ENCODE peak calls at places on chromosomes 16 and 17, in eight cellular contexts. One of them, this sample, is unnamed.
A peak's percentile ranks its signal among the peaks of the same experiment; 100 is the strongest.

GRCh38 chr17:34487616-34488015 is 91.8 kb upstream of the TMEM132E start:
- DNase-seq in H9: peak; percentile 64
- DNase-seq in endothelial cell: no peak
- DNase-seq in stomach: no peak
- DNase-seq in AG04450: no peak
- DNase-seq in MCF 10A: no peak
- DNase-seq in dorsolateral prefrontal cortex: no peak
- DNase-seq in ascending aorta: no peak
- DNase-seq in this sample: no peak

GRCh38 chr16:53714080-53715050 is 10.4 kb downstream of the FTO start:
- DNase-seq in dorsolateral prefrontal cortex: no peak
- DNase-seq in MCF 10A: no peak
- DNase-seq in AG04450: no peak
- DNase-seq in ascending aorta: no peak
- DNase-seq in H9: no peak
- DNase-seq in stomach: no peak
- DNase-seq in endothelial cell: no peak
- DNase-seq in this sample: no peak

GRCh38 chr17:30336369-30337171 is 2.7 kb upstream of the TMIGD1 start:
- DNase-seq in ascending aorta: no peak
- DNase-seq in H9: peak; percentile 80
- DNase-seq in AG04450: no peak
- DNase-seq in MCF 10A: peak; percentile 78
- DNase-seq in stomach: peak; percentile 50
- DNase-seq in dorsolateral prefrontal cortex: no peak
- DNase-seq in endothelial cell: peak; percentile 20
- DNase-seq in this sample: peak; percentile 21

GRCh38 chr16:30741461-30741914 is 6.7 kb upstream of the PHKG2 start:
- DNase-seq in dorsolateral prefrontal cortex: no peak
- DNase-seq in AG04450: peak; percentile 70
- DNase-seq in stomach: peak; percentile 72
- DNase-seq in H9: peak; percentile 63
- DNase-seq in MCF 10A: peak; percentile 98
- DNase-seq in ascending aorta: no peak
- DNase-seq in endothelial cell: no peak
- DNase-seq in this sample: no peak

GRCh38 chr16:81873843-81874752 is 95.0 kb downstream of the PLCG2 start:
- DNase-seq in dorsolateral prefrontal cortex: no peak
- DNase-seq in MCF 10A: peak; percentile 58
- DNase-seq in endothelial cell: peak; percentile 70
- DNase-seq in ascending aorta: no peak
- DNase-seq in AG04450: no peak
- DNase-seq in H9: peak; percentile 53
- DNase-seq in stomach: peak; percentile 67
- DNase-seq in this sample: peak; percentile 69

GRCh38 chr17:48814504-48814903 is 2.5 kb downstream of the TTLL6 start:
- DNase-seq in stomach: peak; percentile 61
- DNase-seq in ascending aorta: no peak
- DNase-seq in dorsolateral prefrontal cortex: no peak
- DNase-seq in AG04450: no peak
- DNase-seq in MCF 10A: peak; percentile 74
- DNase-seq in endothelial cell: peak; percentile 74
- DNase-seq in H9: peak; percentile 81
- DNase-seq in this sample: peak; percentile 40

GRCh38 chr16:57187508-57187854 is 1.4 kb downstream of the RSPRY1 start:
- DNase-seq in endothelial cell: no peak
- DNase-seq in ascending aorta: no peak
- DNase-seq in H9: no peak
- DNase-seq in stomach: no peak
- DNase-seq in AG04450: no peak
- DNase-seq in MCF 10A: peak; percentile 24
- DNase-seq in dorsolateral prefrontal cortex: no peak
- DNase-seq in this sample: no peak

GRCh38 chr16:19655242-19655777 is 62.7 kb downstream of the KNOP1 start:
- DNase-seq in endothelial cell: no peak
- DNase-seq in stomach: no peak
- DNase-seq in AG04450: no peak
- DNase-seq in MCF 10A: no peak
- DNase-seq in H9: no peak
- DNase-seq in ascending aorta: no peak
- DNase-seq in dorsolateral prefrontal cortex: no peak
- DNase-seq in this sample: no peak

GRCh38 chr16:6125483-6126259 is 1028.1 kb upstream of the EEF2KMT start:
- DNase-seq in AG04450: no peak
- DNase-seq in stomach: no peak
- DNase-seq in dorsolateral prefrontal cortex: no peak
- DNase-seq in endothelial cell: no peak
- DNase-seq in H9: no peak
- DNase-seq in ascending aorta: no peak
- DNase-seq in MCF 10A: no peak
- DNase-seq in this sample: no peak

GRCh38 chr17:14211246-14211645 is 25.4 kb downstream of the CDRT15 start:
- DNase-seq in endothelial cell: no peak
- DNase-seq in MCF 10A: no peak
- DNase-seq in stomach: no peak
- DNase-seq in ascending aorta: no peak
- DNase-seq in AG04450: no peak
- DNase-seq in H9: peak; percentile 26
- DNase-seq in dorsolateral prefrontal cortex: no peak
- DNase-seq in this sample: no peak

GRCh38 chr17:14214271-14214670 is 22.4 kb downstream of the CDRT15 start:
- DNase-seq in H9: no peak
- DNase-seq in stomach: no peak
- DNase-seq in AG04450: no peak
- DNase-seq in MCF 10A: no peak
- DNase-seq in dorsolateral prefrontal cortex: no peak
- DNase-seq in ascending aorta: no peak
- DNase-seq in endothelial cell: no peak
- DNase-seq in this sample: no peak

GRCh38 chr17:14212401-14212800 is 24.3 kb downstream of the CDRT15 start:
- DNase-seq in stomach: no peak
- DNase-seq in endothelial cell: no peak
- DNase-seq in AG04450: no peak
- DNase-seq in ascending aorta: no peak
- DNase-seq in MCF 10A: no peak
- DNase-seq in H9: peak; percentile 23
- DNase-seq in dorsolateral prefrontal cortex: no peak
- DNase-seq in this sample: no peak

GRCh38 chr17:14209215-14209614 is 27.4 kb downstream of the CDRT15 start:
- DNase-seq in endothelial cell: no peak
- DNase-seq in H9: no peak
- DNase-seq in dorsolateral prefrontal cortex: no peak
- DNase-seq in ascending aorta: no peak
- DNase-seq in MCF 10A: no peak
- DNase-seq in AG04450: no peak
- DNase-seq in stomach: no peak
- DNase-seq in this sample: no peak

GRCh38 chr17:14211778-14212177 is 24.9 kb downstream of the CDRT15 start:
- DNase-seq in MCF 10A: no peak
- DNase-seq in endothelial cell: no peak
- DNase-seq in AG04450: no peak
- DNase-seq in H9: peak; percentile 46
- DNase-seq in dorsolateral prefrontal cortex: no peak
- DNase-seq in stomach: peak; percentile 57
- DNase-seq in ascending aorta: no peak
- DNase-seq in this sample: peak; percentile 55
- TF ChIP-seq CTCF in MCF 10A: peak; percentile 22
- TF ChIP-seq CTCF in endothelial cell: no peak
- TF ChIP-seq CTCF in AG04450: peak; percentile 32
- TF ChIP-seq CTCF in H9: peak; percentile 55
- TF ChIP-seq CTCF in dorsolateral prefrontal cortex: no peak
- TF ChIP-seq CTCF in stomach: peak; percentile 58
- TF ChIP-seq CTCF in ascending aorta: peak; percentile 7
- TF ChIP-seq CTCF in this sample: peak; percentile 67

DNA sequence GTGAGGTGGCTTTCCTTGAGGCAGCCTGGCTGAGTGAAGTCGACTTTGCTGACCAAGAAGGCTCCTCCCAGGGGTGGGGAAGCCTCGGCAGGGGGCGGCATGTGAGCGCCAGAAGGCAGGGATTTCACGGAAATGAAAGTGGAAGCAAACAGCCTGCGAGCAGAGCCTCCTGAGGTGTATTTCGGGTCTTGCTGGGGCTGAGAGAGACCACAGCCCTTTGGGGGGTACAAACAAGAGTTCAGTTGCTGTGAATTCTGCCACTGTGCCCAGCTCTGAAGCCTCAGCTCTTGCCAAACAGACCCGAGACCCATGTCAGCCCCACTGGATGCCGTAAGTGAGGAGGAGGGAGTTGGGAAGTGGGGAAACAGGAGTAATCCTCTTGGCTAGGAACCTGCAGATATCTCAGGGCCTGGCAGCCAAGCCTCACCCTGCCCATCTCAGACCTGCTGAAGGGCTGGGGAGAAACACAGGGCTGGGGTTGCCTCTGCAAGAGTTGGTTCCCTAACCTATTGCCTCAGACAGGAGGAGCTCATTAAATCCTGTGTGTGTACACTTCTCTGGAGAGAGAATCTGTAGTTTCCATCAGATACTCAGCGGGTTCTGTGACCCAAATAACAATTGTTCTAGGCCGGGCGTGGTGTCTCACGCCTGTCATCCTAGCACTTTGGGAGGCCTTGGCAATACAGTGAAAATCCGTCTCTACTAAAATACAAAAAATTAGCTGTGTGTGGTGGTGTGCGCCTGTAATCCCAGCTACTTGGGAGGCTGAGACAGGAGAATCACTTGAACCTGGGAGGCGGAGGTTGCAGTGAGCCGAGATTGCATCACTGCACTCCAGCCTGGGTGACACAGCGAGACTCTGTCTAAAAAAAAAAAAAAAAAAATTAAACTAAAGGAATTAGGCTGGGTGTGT is at the start of gene IFI35:
- DNase-seq in ascending aorta: no peak
- DNase-seq in stomach: peak; percentile 90
- DNase-seq in AG04450: peak; percentile 52
- DNase-seq in H9: peak; percentile 88
- DNase-seq in MCF 10A: peak; percentile 86
- DNase-seq in endothelial cell: peak; percentile 72
- DNase-seq in dorsolateral prefrontal cortex: peak; percentile 79
- DNase-seq in this sample: peak; percentile 78
- TF ChIP-seq CTCF in ascending aorta: no peak
- TF ChIP-seq CTCF in stomach: peak; percentile 55
- TF ChIP-seq CTCF in AG04450: peak; percentile 31
- TF ChIP-seq CTCF in H9: no peak
- TF ChIP-seq CTCF in MCF 10A: no peak
- TF ChIP-seq CTCF in endothelial cell: no peak
- TF ChIP-seq CTCF in dorsolateral prefrontal cortex: peak; percentile 27
- TF ChIP-seq CTCF in this sample: no peak

GRCh38 chr17:29102046-29102445 is 59.1 kb downstream of the PIPOX start:
- DNase-seq in MCF 10A: no peak
- DNase-seq in dorsolateral prefrontal cortex: no peak
- DNase-seq in ascending aorta: no peak
- DNase-seq in endothelial cell: no peak
- DNase-seq in AG04450: no peak
- DNase-seq in stomach: no peak
- DNase-seq in H9: no peak
- DNase-seq in this sample: no peak

GRCh38 chr17:29102741-29103181 is 59.8 kb downstream of the PIPOX start:
- DNase-seq in stomach: no peak
- DNase-seq in endothelial cell: no peak
- DNase-seq in H9: no peak
- DNase-seq in MCF 10A: peak; percentile 79
- DNase-seq in AG04450: no peak
- DNase-seq in dorsolateral prefrontal cortex: no peak
- DNase-seq in ascending aorta: no peak
- DNase-seq in this sample: no peak

GRCh38 chr17:29107084-29107483 is 64.1 kb downstream of the PIPOX start:
- DNase-seq in AG04450: no peak
- DNase-seq in MCF 10A: no peak
- DNase-seq in H9: no peak
- DNase-seq in dorsolateral prefrontal cortex: no peak
- DNase-seq in endothelial cell: no peak
- DNase-seq in ascending aorta: no peak
- DNase-seq in stomach: no peak
- DNase-seq in this sample: no peak

GRCh38 chr17:29100296-29100695 is 57.4 kb downstream of the PIPOX start:
- DNase-seq in stomach: no peak
- DNase-seq in ascending aorta: no peak
- DNase-seq in endothelial cell: no peak
- DNase-seq in dorsolateral prefrontal cortex: no peak
- DNase-seq in H9: no peak
- DNase-seq in AG04450: no peak
- DNase-seq in MCF 10A: no peak
- DNase-seq in this sample: no peak

DNA sequence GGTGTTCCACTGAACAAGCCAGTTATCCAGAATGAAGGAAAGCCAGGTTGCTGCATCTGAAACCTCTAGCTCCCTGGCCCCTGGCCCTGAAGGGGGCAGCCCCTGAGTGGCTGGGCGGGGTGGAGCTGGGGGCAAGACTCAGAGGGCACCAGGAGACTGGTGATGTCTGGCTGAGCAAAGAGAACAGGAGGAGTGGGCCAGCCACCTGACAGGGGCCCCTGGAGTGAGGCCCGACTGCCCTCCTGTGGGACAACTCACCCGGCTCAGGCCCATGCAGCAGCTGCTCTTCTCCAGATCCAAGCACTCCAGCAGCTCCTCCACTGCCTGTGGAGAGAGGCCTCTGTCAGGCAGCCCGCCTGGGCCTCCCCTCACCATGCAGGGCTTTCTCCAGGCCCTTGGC is 60.4 kb downstream of the PIPOX start:
- DNase-seq in endothelial cell: no peak
- DNase-seq in H9: no peak
- DNase-seq in ascending aorta: no peak
- DNase-seq in dorsolateral prefrontal cortex: no peak
- DNase-seq in AG04450: no peak
- DNase-seq in stomach: no peak
- DNase-seq in MCF 10A: no peak
- DNase-seq in this sample: no peak
- TF ChIP-seq CTCF in endothelial cell: no peak
- TF ChIP-seq CTCF in H9: no peak
- TF ChIP-seq CTCF in ascending aorta: no peak
- TF ChIP-seq CTCF in dorsolateral prefrontal cortex: no peak
- TF ChIP-seq CTCF in AG04450: no peak
- TF ChIP-seq CTCF in stomach: no peak
- TF ChIP-seq CTCF in MCF 10A: no peak
- TF ChIP-seq CTCF in this sample: no peak

GRCh38 chr17:17833664-17834357 is 3.0 kb downstream of the SREBF1 start:
- DNase-seq in MCF 10A: no peak
- DNase-seq in ascending aorta: no peak
- DNase-seq in AG04450: no peak
- DNase-seq in H9: no peak
- DNase-seq in stomach: no peak
- DNase-seq in endothelial cell: no peak
- DNase-seq in dorsolateral prefrontal cortex: no peak
- DNase-seq in this sample: no peak

GRCh38 chr17:17830740-17831207 is 6.0 kb downstream of the SREBF1 start:
- DNase-seq in ascending aorta: no peak
- DNase-seq in H9: no peak
- DNase-seq in stomach: peak; percentile 83
- DNase-seq in MCF 10A: no peak
- DNase-seq in dorsolateral prefrontal cortex: no peak
- DNase-seq in AG04450: no peak
- DNase-seq in endothelial cell: no peak
- DNase-seq in this sample: no peak

GRCh38 chr17:17832040-17832363 is 4.8 kb downstream of the SREBF1 start:
- DNase-seq in endothelial cell: no peak
- DNase-seq in stomach: no peak
- DNase-seq in H9: no peak
- DNase-seq in AG04450: no peak
- DNase-seq in MCF 10A: no peak
- DNase-seq in ascending aorta: no peak
- DNase-seq in dorsolateral prefrontal cortex: no peak
- DNase-seq in this sample: no peak

GRCh38 chr17:17830269-17830567 is 6.6 kb downstream of the SREBF1 start:
- DNase-seq in ascending aorta: no peak
- DNase-seq in stomach: no peak
- DNase-seq in MCF 10A: no peak
- DNase-seq in dorsolateral prefrontal cortex: no peak
- DNase-seq in endothelial cell: no peak
- DNase-seq in H9: no peak
- DNase-seq in AG04450: no peak
- DNase-seq in this sample: no peak

GRCh38 chr17:17831208-17832039 is 5.4 kb downstream of the SREBF1 start:
- DNase-seq in AG04450: no peak
- DNase-seq in ascending aorta: no peak
- DNase-seq in MCF 10A: no peak
- DNase-seq in endothelial cell: no peak
- DNase-seq in stomach: no peak
- DNase-seq in dorsolateral prefrontal cortex: no peak
- DNase-seq in H9: no peak
- DNase-seq in this sample: no peak
- TF ChIP-seq CTCF in AG04450: no peak
- TF ChIP-seq CTCF in ascending aorta: no peak
- TF ChIP-seq CTCF in MCF 10A: no peak
- TF ChIP-seq CTCF in endothelial cell: no peak
- TF ChIP-seq CTCF in stomach: no peak
- TF ChIP-seq CTCF in dorsolateral prefrontal cortex: no peak
- TF ChIP-seq CTCF in H9: no peak
- TF ChIP-seq CTCF in this sample: no peak

This sample was measured in natural killer cell.